ENCODE peak calls at places on chromosomes 6 and 20, in four cellular contexts. One of them, this sample, is unnamed.

GRCh38 chr6:31476515-31477139 is 21.3 kb upstream of the MICB start:
- DNase-seq in cardiac muscle cell: no peak
- DNase-seq in esophagus squamous epithelium: no peak
- DNase-seq in right cardiac atrium: no peak
- DNase-seq in this sample: no peak

GRCh38 chr6:139855741-139856206 is 481.3 kb upstream of the CITED2 start:
- DNase-seq in cardiac muscle cell: no peak
- DNase-seq in esophagus squamous epithelium: no peak
- DNase-seq in right cardiac atrium: no peak
- DNase-seq in this sample: no peak

GRCh38 chr20:50668798-50669197 is 22.5 kb downstream of the RIPOR3 start:
- DNase-seq in cardiac muscle cell: no peak
- DNase-seq in esophagus squamous epithelium: no peak
- DNase-seq in right cardiac atrium: no peak
- DNase-seq in this sample: no peak

GRCh38 chr6:13848553-13849150 is 34.3 kb upstream of the MCUR1 start:
- DNase-seq in cardiac muscle cell: peak
- DNase-seq in esophagus squamous epithelium: no peak
- DNase-seq in right cardiac atrium: no peak
- DNase-seq in this sample: no peak

GRCh38 chr20:1928782-1929181 is 33.6 kb downstream of the SIRPA start:
- DNase-seq in cardiac muscle cell: no peak
- DNase-seq in esophagus squamous epithelium: no peak
- DNase-seq in right cardiac atrium: no peak
- DNase-seq in this sample: no peak

GRCh38 chr20:25437153-25437581 is 29.7 kb downstream of the GINS1 start:
- DNase-seq in cardiac muscle cell: peak
- DNase-seq in esophagus squamous epithelium: no peak
- DNase-seq in right cardiac atrium: no peak
- DNase-seq in this sample: no peak

GRCh38 chr20:60999256-60999655 is 252.8 kb upstream of the CDH4 start:
- DNase-seq in cardiac muscle cell: no peak
- DNase-seq in esophagus squamous epithelium: no peak
- DNase-seq in right cardiac atrium: no peak
- DNase-seq in this sample: no peak

GRCh38 chr6:51541847-51542246 is 545.6 kb downstream of the PKHD1 start:
- DNase-seq in cardiac muscle cell: no peak
- DNase-seq in esophagus squamous epithelium: no peak
- DNase-seq in right cardiac atrium: no peak
- DNase-seq in this sample: no peak

GRCh38 chr6:24666616-24667377 is at the start of the genes ACOT13 and TDP2:
- DNase-seq in cardiac muscle cell: peak
- DNase-seq in esophagus squamous epithelium: peak
- DNase-seq in right cardiac atrium: peak
- DNase-seq in this sample: peak

GRCh38 chr6:169029861-169030260 is 223.8 kb downstream of the THBS2 start:
- DNase-seq in cardiac muscle cell: no peak
- DNase-seq in esophagus squamous epithelium: no peak
- DNase-seq in right cardiac atrium: no peak
- DNase-seq in this sample: no peak

GRCh38 chr6:125507987-125508655 is 206.4 kb upstream of the HDDC2 start:
- DNase-seq in cardiac muscle cell: peak
- DNase-seq in esophagus squamous epithelium: no peak
- DNase-seq in right cardiac atrium: no peak
- DNase-seq in this sample: no peak

GRCh38 chr6:106973018-106973840 is 1.3 kb downstream of the CD24 start:
- DNase-seq in cardiac muscle cell: no peak
- DNase-seq in esophagus squamous epithelium: no peak
- DNase-seq in right cardiac atrium: no peak
- DNase-seq in this sample: no peak

GRCh38 chr6:45187841-45188240 is 140.3 kb upstream of the RUNX2 start:
- DNase-seq in cardiac muscle cell: peak
- DNase-seq in esophagus squamous epithelium: no peak
- DNase-seq in right cardiac atrium: no peak
- DNase-seq in this sample: peak

GRCh38 chr20:24962510-24962909 is 13.4 kb downstream of the CST7 start:
- DNase-seq in cardiac muscle cell: no peak
- DNase-seq in esophagus squamous epithelium: no peak
- DNase-seq in right cardiac atrium: no peak
- DNase-seq in this sample: no peak

GRCh38 chr20:31860431-31861345 is 9.6 kb downstream of the DUSP15 start:
- DNase-seq in cardiac muscle cell: peak
- DNase-seq in esophagus squamous epithelium: no peak
- DNase-seq in right cardiac atrium: peak
- DNase-seq in this sample: peak

GRCh38 chr6:119566546-119567263 is 217.1 kb upstream of the MAN1A1 start:
- DNase-seq in cardiac muscle cell: no peak
- DNase-seq in esophagus squamous epithelium: no peak
- DNase-seq in right cardiac atrium: no peak
- DNase-seq in this sample: no peak

GRCh38 chr6:100979269-100979668 is 98.1 kb upstream of the ASCC3 start:
- DNase-seq in cardiac muscle cell: no peak
- DNase-seq in esophagus squamous epithelium: no peak
- DNase-seq in right cardiac atrium: no peak
- DNase-seq in this sample: no peak

GRCh38 chr6:112990971-112991370 is 643.8 kb downstream of the RFPL4B start:
- DNase-seq in cardiac muscle cell: no peak
- DNase-seq in esophagus squamous epithelium: no peak
- DNase-seq in right cardiac atrium: no peak
- DNase-seq in this sample: no peak

GRCh38 chr20:17797163-17797562 is 97.4 kb downstream of the BANF2 start:
- DNase-seq in cardiac muscle cell: no peak
- DNase-seq in esophagus squamous epithelium: no peak
- DNase-seq in right cardiac atrium: no peak
- DNase-seq in this sample: no peak

GRCh38 chr6:108660251-108660650 is 99.5 kb downstream of the FOXO3 start:
- DNase-seq in cardiac muscle cell: no peak
- DNase-seq in esophagus squamous epithelium: no peak
- DNase-seq in right cardiac atrium: no peak
- DNase-seq in this sample: no peak

GRCh38 chr6:56685102-56685733 is 42.5 kb upstream of the DST start:
- DNase-seq in cardiac muscle cell: no peak
- DNase-seq in esophagus squamous epithelium: no peak
- DNase-seq in right cardiac atrium: no peak
- DNase-seq in this sample: no peak
- H3K27ac ChIP-seq in cardiac muscle cell: no peak
- H3K27ac ChIP-seq in esophagus squamous epithelium: no peak
- H3K27ac ChIP-seq in right cardiac atrium: peak
- H3K27ac ChIP-seq in this sample: no peak

GRCh38 chr6:21596379-21597242 is 3.1 kb downstream of the SOX4 start:
- DNase-seq in cardiac muscle cell: peak
- DNase-seq in esophagus squamous epithelium: no peak
- DNase-seq in right cardiac atrium: peak
- DNase-seq in this sample: no peak

GRCh38 chr6:21594427-21595264 is 1.1 kb downstream of the SOX4 start:
- DNase-seq in cardiac muscle cell: peak
- DNase-seq in esophagus squamous epithelium: no peak
- DNase-seq in right cardiac atrium: peak
- DNase-seq in this sample: no peak

GRCh38 chr6:21595951-21596378 is 2.4 kb downstream of the SOX4 start:
- DNase-seq in cardiac muscle cell: no peak
- DNase-seq in esophagus squamous epithelium: no peak
- DNase-seq in right cardiac atrium: peak
- DNase-seq in this sample: no peak

GRCh38 chr6:21593927-21594421 is 423 bp downstream of the SOX4 start:
- DNase-seq in cardiac muscle cell: peak
- DNase-seq in esophagus squamous epithelium: no peak
- DNase-seq in right cardiac atrium: peak
- DNase-seq in this sample: no peak

GRCh38 chr6:21595265-21595950 is 1.9 kb downstream of the SOX4 start:
- DNase-seq in cardiac muscle cell: peak
- DNase-seq in esophagus squamous epithelium: no peak
- DNase-seq in right cardiac atrium: peak
- DNase-seq in this sample: no peak
- H3K27ac ChIP-seq in cardiac muscle cell: peak
- H3K27ac ChIP-seq in esophagus squamous epithelium: peak
- H3K27ac ChIP-seq in right cardiac atrium: peak
- H3K27ac ChIP-seq in this sample: peak

GRCh38 chr6:143074101-143074500 is 13.4 kb downstream of the AIG1 start:
- DNase-seq in cardiac muscle cell: no peak
- DNase-seq in esophagus squamous epithelium: no peak
- DNase-seq in right cardiac atrium: no peak
- DNase-seq in this sample: no peak

GRCh38 chr6:143079325-143079640 is 18.6 kb downstream of the AIG1 start:
- DNase-seq in cardiac muscle cell: no peak
- DNase-seq in esophagus squamous epithelium: no peak
- DNase-seq in right cardiac atrium: no peak
- DNase-seq in this sample: no peak

GRCh38 chr6:143078468-143079324 is 18.0 kb downstream of the AIG1 start:
- DNase-seq in cardiac muscle cell: no peak
- DNase-seq in esophagus squamous epithelium: no peak
- DNase-seq in right cardiac atrium: no peak
- DNase-seq in this sample: no peak

GRCh38 chr6:143074670-143075318 is 14.1 kb downstream of the AIG1 start:
- DNase-seq in cardiac muscle cell: no peak
- DNase-seq in esophagus squamous epithelium: no peak
- DNase-seq in right cardiac atrium: no peak
- DNase-seq in this sample: no peak
- H3K27ac ChIP-seq in cardiac muscle cell: no peak
- H3K27ac ChIP-seq in esophagus squamous epithelium: no peak
- H3K27ac ChIP-seq in right cardiac atrium: no peak
- H3K27ac ChIP-seq in this sample: no peak

GRCh38 chr20:54382419-54382818 is 93.0 kb upstream of the DOK5 start:
- DNase-seq in cardiac muscle cell: no peak
- DNase-seq in esophagus squamous epithelium: no peak
- DNase-seq in right cardiac atrium: no peak
- DNase-seq in this sample: no peak
- H3K27ac ChIP-seq in cardiac muscle cell: no peak
- H3K27ac ChIP-seq in esophagus squamous epithelium: no peak
- H3K27ac ChIP-seq in right cardiac atrium: no peak
- H3K27ac ChIP-seq in this sample: no peak

GRCh38 chr6:158850807-158851115 is 31.6 kb upstream of the EZR start:
- DNase-seq in cardiac muscle cell: peak
- DNase-seq in esophagus squamous epithelium: no peak
- DNase-seq in right cardiac atrium: no peak
- DNase-seq in this sample: no peak

GRCh38 chr6:158852312-158853071 is 33.3 kb upstream of the EZR start:
- DNase-seq in cardiac muscle cell: no peak
- DNase-seq in esophagus squamous epithelium: no peak
- DNase-seq in right cardiac atrium: no peak
- DNase-seq in this sample: no peak

GRCh38 chr6:158854214-158855101 is 35.3 kb upstream of the EZR start:
- DNase-seq in cardiac muscle cell: peak
- DNase-seq in esophagus squamous epithelium: no peak
- DNase-seq in right cardiac atrium: no peak
- DNase-seq in this sample: no peak

GRCh38 chr6:158853872-158854213 is 34.7 kb upstream of the EZR start:
- DNase-seq in cardiac muscle cell: no peak
- DNase-seq in esophagus squamous epithelium: no peak
- DNase-seq in right cardiac atrium: no peak
- DNase-seq in this sample: no peak

DNA sequence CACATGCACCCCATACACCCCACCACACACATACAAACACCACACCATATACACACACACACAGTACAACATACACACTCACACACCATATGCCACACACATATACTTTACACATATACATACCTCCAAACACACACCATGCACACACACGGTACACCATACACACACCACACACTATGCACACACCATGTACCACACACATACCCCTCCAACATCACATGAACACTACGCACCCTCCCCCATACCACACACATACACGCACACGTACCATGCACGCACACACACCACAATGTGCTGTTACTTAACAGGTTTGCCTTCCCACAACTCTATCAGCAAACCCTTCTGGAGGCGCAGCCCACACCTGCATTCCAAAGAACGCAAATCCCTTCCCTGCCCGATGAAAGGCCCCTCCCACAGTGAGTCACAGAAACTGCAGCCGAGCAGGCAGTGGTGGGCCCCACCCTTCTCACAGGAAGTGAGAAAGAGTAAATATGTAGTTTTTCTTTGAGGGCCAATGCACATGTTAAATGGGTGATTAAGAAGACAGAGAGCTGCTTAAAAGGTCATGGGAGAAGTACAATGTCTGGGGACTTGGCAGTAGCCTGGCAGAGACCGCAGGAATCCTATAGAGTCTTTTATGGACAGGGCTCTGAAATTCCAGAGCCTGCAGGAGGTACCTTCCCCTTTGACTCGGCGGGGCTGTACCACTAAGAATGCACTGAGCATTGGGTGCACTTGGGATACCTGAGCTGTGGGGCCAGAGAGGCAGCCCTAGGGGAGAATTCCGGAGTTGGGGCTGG is 34.1 kb upstream of the EZR start:
- DNase-seq in cardiac muscle cell: peak
- DNase-seq in esophagus squamous epithelium: peak
- DNase-seq in right cardiac atrium: peak
- DNase-seq in this sample: peak
- H3K27ac ChIP-seq in cardiac muscle cell: peak
- H3K27ac ChIP-seq in esophagus squamous epithelium: peak
- H3K27ac ChIP-seq in right cardiac atrium: no peak
- H3K27ac ChIP-seq in this sample: peak

GRCh38 chr6:138415125-138415524 is 11.1 kb downstream of the HEBP2 start:
- DNase-seq in cardiac muscle cell: no peak
- DNase-seq in esophagus squamous epithelium: no peak
- DNase-seq in right cardiac atrium: no peak
- DNase-seq in this sample: no peak
- H3K27ac ChIP-seq in cardiac muscle cell: no peak
- H3K27ac ChIP-seq in esophagus squamous epithelium: no peak
- H3K27ac ChIP-seq in right cardiac atrium: no peak
- H3K27ac ChIP-seq in this sample: no peak

GRCh38 chr6:41723178-41723935 is 12.1 kb downstream of the TFEB start:
- DNase-seq in cardiac muscle cell: peak
- DNase-seq in esophagus squamous epithelium: peak
- DNase-seq in right cardiac atrium: peak
- DNase-seq in this sample: no peak
- H3K27ac ChIP-seq in cardiac muscle cell: peak
- H3K27ac ChIP-seq in esophagus squamous epithelium: peak
- H3K27ac ChIP-seq in right cardiac atrium: peak
- H3K27ac ChIP-seq in this sample: peak

DNA sequence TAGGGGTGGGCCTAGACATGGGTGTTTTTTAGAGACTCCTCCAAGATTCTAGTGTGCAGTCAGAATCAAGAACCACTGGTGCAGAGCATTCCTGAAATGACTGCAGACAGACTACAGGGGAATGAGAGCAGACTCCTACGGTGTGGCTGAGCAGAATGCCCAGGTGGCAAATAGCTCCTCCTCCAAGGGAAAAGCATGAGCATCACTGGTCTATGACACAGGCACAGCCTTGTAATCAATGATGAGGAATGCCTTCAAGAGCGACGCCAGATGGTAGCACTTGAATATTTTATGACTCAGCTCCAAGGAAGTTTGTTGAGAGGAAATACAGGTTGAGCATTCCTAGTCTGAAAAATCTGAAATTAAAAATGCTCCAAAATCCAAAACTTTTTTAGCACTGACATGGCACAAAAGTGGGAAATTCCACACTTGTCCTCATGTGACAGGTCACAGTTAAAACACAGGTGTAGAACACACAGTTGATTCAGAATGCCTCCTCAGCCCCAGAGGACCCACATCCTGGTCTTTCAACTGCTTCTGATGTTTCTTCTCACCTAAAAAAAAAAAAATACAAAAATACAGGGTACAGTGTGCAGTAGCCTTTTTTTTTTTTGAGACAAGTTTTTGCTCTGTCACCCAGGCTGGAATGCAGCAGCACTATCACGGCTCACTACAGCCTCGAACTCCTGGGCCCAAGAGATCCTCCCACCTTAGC is 10.5 kb upstream of the FAM8A1 start:
- DNase-seq in cardiac muscle cell: peak
- DNase-seq in esophagus squamous epithelium: no peak
- DNase-seq in right cardiac atrium: no peak
- DNase-seq in this sample: peak
- H3K27ac ChIP-seq in cardiac muscle cell: no peak
- H3K27ac ChIP-seq in esophagus squamous epithelium: no peak
- H3K27ac ChIP-seq in right cardiac atrium: no peak
- H3K27ac ChIP-seq in this sample: peak

This sample was measured in epithelial cell of prostate.